ENCODE peak calls at places on chromosomes 16 and 17, in nine cellular contexts. Q is H7; M is tibial artery; U is AG09309; E is IMR-90; O is uterus; T is naive thymus-derived CD8-positive, alpha-beta T cell; R is midbrain; W is GM04503. X is an unnamed sample.

GRCh38 chr16:76532188-76532973 is 255.2 kb downstream of the CNTNAP4 start:
- DNase-seq in Q (no peak), M (no peak), U (no peak), E (no peak), O (no peak), T (no peak), R (no peak), W (no peak), X (no peak)

GRCh38 chr17:42472709-42473521 is 14.2 kb downstream of the ATP6V0A1 start:
- DNase-seq in Q (no peak), M (no peak), U (peak), E (peak), O (no peak), T (no peak), R (no peak), W (peak), X (no peak)

GRCh38 chr16:3646348-3646920 is 8.1 kb upstream of the DNASE1 start:
- DNase-seq in Q (peak), M (peak), U (no peak), E (peak), O (no peak), T (no peak), R (no peak), W (no peak), X (no peak)

GRCh38 chr16:46555981-46556380 is 65.2 kb downstream of the SHCBP1 start:
- DNase-seq in Q (no peak), M (no peak), U (no peak), E (peak), O (no peak), T (no peak), R (no peak), W (no peak), X (no peak)

GRCh38 chr17:3536736-3537135 is 20.9 kb downstream of the TRPV3 start:
- DNase-seq in Q (no peak), M (no peak), U (no peak), E (no peak), O (no peak), T (no peak), R (no peak), W (no peak), X (no peak)

GRCh38 chr17:7528842-7529241 is 20.0 kb upstream of the TNFSF12 start:
- DNase-seq in Q (no peak), M (no peak), U (no peak), E (no peak), O (no peak), T (no peak), R (no peak), W (no peak), X (no peak)

GRCh38 chr17:32492281-32492623 is 5.5 kb downstream of the CDK5R1 start:
- DNase-seq in Q (no peak), M (no peak), U (no peak), E (no peak), O (no peak), T (no peak), R (no peak), W (no peak), X (no peak)

GRCh38 chr16:61677776-61678175 is 358.5 kb downstream of the CDH8 start:
- DNase-seq in Q (no peak), M (no peak), U (no peak), E (no peak), O (no peak), T (no peak), R (no peak), W (no peak), X (no peak)

GRCh38 chr17:40314557-40314953 is 5.6 kb downstream of the RARA start:
- DNase-seq in Q (peak), M (peak), U (no peak), E (peak), O (peak), T (peak), R (no peak), W (no peak), X (peak)

GRCh38 chr16:84840687-84841627 is 21.2 kb downstream of the CRISPLD2 start:
- DNase-seq in Q (peak), M (no peak), U (no peak), E (no peak), O (no peak), T (no peak), R (no peak), W (no peak), X (no peak)

GRCh38 chr17:74017461-74017860 is 186.0 kb upstream of the RPL38 start:
- DNase-seq in Q (no peak), M (no peak), U (no peak), E (no peak), O (no peak), T (no peak), R (no peak), W (no peak), X (no peak)

GRCh38 chr16:72400257-72401078 is 228.5 kb upstream of the PMFBP1 start:
- DNase-seq in Q (peak), M (no peak), U (peak), E (peak), O (no peak), T (no peak), R (peak), W (no peak), X (no peak)

GRCh38 chr17:2178798-2179505 is 124.0 kb downstream of the HIC1 start:
- DNase-seq in Q (no peak), M (peak), U (no peak), E (no peak), O (peak), T (no peak), R (no peak), W (no peak), X (no peak)

GRCh38 chr17:66469890-66470289 is 167.5 kb downstream of the PRKCA start:
- DNase-seq in Q (no peak), M (no peak), U (no peak), E (no peak), O (no peak), T (no peak), R (no peak), W (no peak), X (no peak)

GRCh38 chr17:32523017-32523680 is 36.4 kb downstream of the CDK5R1 start:
- DNase-seq in Q (no peak), M (peak), U (no peak), E (no peak), O (no peak), T (no peak), R (no peak), W (no peak), X (no peak)

GRCh38 chr17:29243792-29244191 is 2.9 kb upstream of the CRYBA1 start:
- DNase-seq in Q (peak), M (no peak), U (no peak), E (peak), O (no peak), T (no peak), R (no peak), W (no peak), X (no peak)